ENCODE peak calls at places on chromosomes 16 and 17, in five cellular contexts. W is neuronal stem cell, O is H1, R is HCT116, U is PC-3. Y is an unnamed sample.

GRCh38 chr17:54899721-54900456 is 763 bp upstream of the TOM1L1 start:
- DNase-seq in U (no peak), R (no peak), W (no peak), O (peak; percentile 58), Y (no peak)

GRCh38 chr16:88561485-88562369 is 8.5 kb upstream of the ZC3H18 start:
- DNase-seq in U (peak; percentile 48), R (peak; percentile 36), W (peak; percentile 56), O (peak; percentile 74), Y (peak; percentile 12)

GRCh38 chr17:4582101-4582501 is 2.2 kb upstream of the SMTNL2 start:
- DNase-seq in R (no peak), O (no peak), U (no peak), W (no peak), Y (no peak)

GRCh38 chr16:20385844-20386832 is 18.4 kb downstream of the PDILT start:
- DNase-seq in O (peak; percentile 89), R (peak; percentile 35), U (peak; percentile 66), W (peak; percentile 64), Y (no peak)

GRCh38 chr17:37050905-37051304 is 102.2 kb downstream of the AATF start:
- DNase-seq in O (no peak), R (no peak), U (peak; percentile 6), W (no peak), Y (peak; percentile 53)

GRCh38 chr17:7885357-7886226 is 3.0 kb upstream of the CHD3 start:
- DNase-seq in O (peak; percentile 66), W (peak; percentile 70), R (no peak), U (peak; percentile 29), Y (no peak)

GRCh38 chr16:83838151-83838550 is 30.4 kb downstream of the HSBP1 start:
- DNase-seq in W (no peak), R (no peak), U (no peak), O (no peak), Y (no peak)

GRCh38 chr16:11105038-11105903 is 150.7 kb downstream of the SOCS1 start:
- DNase-seq in O (no peak), U (peak; percentile 22), R (no peak), W (no peak), Y (peak; percentile 98)

GRCh38 chr16:66387817-66388332 is 21.4 kb downstream of the CDH5 start:
- DNase-seq in U (no peak), R (no peak), O (no peak), W (no peak), Y (no peak)

GRCh38 chr16:4694664-4695451 is 1.5 kb downstream of the NUDT16L1 start:
- DNase-seq in W (no peak), R (no peak), O (no peak), U (no peak), Y (no peak)

DNA sequence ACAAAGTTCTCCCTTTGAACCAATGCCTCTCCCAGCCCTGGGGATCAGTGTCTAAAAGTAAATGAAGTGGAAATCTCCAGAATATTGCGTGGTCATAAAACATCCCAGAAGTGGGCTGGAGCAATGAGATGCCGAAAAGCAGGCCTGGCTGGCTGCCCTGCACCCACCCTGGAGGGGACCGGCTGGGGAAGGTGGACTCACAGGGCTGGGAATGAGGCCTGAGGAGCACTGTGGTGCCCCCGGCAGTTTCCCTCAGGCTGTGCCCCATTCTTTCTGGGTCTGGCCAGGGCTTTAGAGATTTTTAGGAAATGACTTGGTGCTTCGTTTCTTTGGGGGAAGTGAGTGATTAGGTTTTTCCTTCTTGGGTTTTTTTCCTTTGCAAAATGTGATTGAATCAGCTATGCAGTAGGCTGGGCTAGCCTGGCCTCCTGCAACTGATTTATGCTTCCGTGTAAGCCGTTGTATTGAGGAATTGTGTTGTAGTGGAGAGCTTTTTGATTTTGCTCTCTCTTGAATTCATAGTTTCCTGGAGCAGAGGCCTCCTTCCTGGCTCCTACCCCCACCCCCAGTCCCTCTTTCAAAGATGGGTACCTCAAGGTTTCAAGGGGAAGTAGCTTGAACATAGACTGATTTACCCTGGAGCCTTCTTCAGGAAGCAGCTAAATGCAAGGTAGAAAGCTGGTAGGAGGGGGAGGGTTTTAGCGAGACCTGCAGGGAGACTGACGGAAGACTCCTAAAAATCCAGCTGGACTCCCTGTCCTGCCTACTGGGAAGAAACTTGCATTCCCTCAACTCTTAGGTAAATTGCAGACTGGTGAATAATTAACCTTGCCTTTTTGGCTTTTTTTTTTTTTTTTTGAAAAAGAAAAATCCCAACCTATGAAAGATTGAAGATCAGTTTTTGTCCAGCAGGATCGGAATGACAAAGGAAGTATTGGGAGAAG is 170.3 kb downstream of the RAB11FIP4 start:
- DNase-seq in O (no peak), R (no peak), W (no peak), U (peak; percentile 30), Y (peak; percentile 75)
- H3K27ac ChIP-seq in O (no peak overlapping the region), R (no peak overlapping the region), W (no peak overlapping the region), U (peak overlapping the region; percentile 88), Y (peak overlapping the region; percentile 92)

DNA sequence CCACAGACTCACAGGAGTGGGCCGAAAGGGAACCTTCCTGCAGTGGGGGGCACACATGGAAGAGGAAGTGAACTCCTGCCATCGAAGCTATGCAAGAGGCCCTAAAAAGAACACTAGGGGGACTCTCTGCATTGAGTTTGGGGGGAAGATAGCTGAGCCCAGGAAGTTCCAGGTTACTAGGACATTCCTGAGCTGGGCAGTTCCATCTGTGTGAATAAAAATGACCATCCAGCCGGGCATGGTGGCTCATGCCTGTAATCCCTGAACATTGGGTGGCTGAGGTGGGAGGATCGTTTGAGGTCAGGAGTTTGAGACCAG is 211.8 kb downstream of the ZNF423 start:
- DNase-seq in U (no peak), R (no peak), O (no peak), W (no peak), Y (peak; percentile 35)
- H2AFZ ChIP-seq in U (no peak overlapping the region), R (no peak overlapping the region), O (no peak overlapping the region), W (no peak overlapping the region), Y (peak overlapping the region; percentile 76)

GRCh38 chr17:50074227-50074626 is 18.3 kb downstream of the ITGA3 start:
- DNase-seq in O (no peak), W (no peak), R (no peak), U (no peak), Y (no peak)

GRCh38 chr17:50072925-50073324 is 17.0 kb downstream of the ITGA3 start:
- DNase-seq in U (no peak), R (no peak), O (no peak), W (no peak), Y (peak; percentile 44)

GRCh38 chr17:50070908-50071680 is 15.2 kb downstream of the ITGA3 start:
- DNase-seq in U (no peak), O (no peak), R (no peak), W (no peak), Y (no peak)

GRCh38 chr17:50071692-50072091 is 15.8 kb downstream of the ITGA3 start:
- DNase-seq in W (no peak), U (no peak), R (no peak), O (no peak), Y (no peak)

GRCh38 chr17:50072130-50072529 is 16.2 kb downstream of the ITGA3 start:
- DNase-seq in R (no peak), U (no peak), W (no peak), O (no peak), Y (no peak)
- H3K36me3 ChIP-seq in R (peaks cover 81% of the 10 kb centered on the region), U (peaks cover 92% of the 10 kb centered on the region), W (no peaks in the 10 kb centered on the region), O (peaks cover 2% of the 10 kb centered on the region), Y (peaks cover 63% of the 10 kb centered on the region)

GRCh38 chr16:80121522-80121909 is 419.3 kb upstream of the DYNLRB2 start:
- DNase-seq in U (no peak), W (no peak), R (no peak), O (no peak), Y (no peak)
- H3K27ac ChIP-seq in U (no peak overlapping the region), W (no peak overlapping the region), R (no peak overlapping the region), O (no peak overlapping the region), Y (no peak overlapping the region)

GRCh38 chr17:74380959-74381808 is 13.9 kb downstream of the GPR142 start:
- DNase-seq in W (no peak), U (no peak), R (no peak), O (no peak), Y (no peak)

GRCh38 chr17:74383140-74383539 is 15.8 kb downstream of the GPR142 start:
- DNase-seq in R (no peak), U (no peak), O (no peak), W (no peak), Y (no peak)

GRCh38 chr17:74380086-74380958 is 13.0 kb downstream of the GPR142 start:
- DNase-seq in O (peak; percentile 56), R (peak; percentile 54), U (peak; percentile 89), W (no peak), Y (no peak)

GRCh38 chr17:74374786-74375185 is 7.5 kb downstream of the GPR142 start:
- DNase-seq in R (no peak), W (no peak), O (no peak), U (no peak), Y (no peak)

GRCh38 chr17:74379495-74380085 is 12.3 kb downstream of the GPR142 start:
- DNase-seq in O (peak; percentile 99), R (peak; percentile 69), W (peak; percentile 93), U (peak; percentile 92), Y (peak; percentile 31)
- H2AFZ ChIP-seq in O (peak overlapping the region; percentile 96), R (peak overlapping the region; percentile 88), W (peak overlapping the region; percentile 95), U (peak overlapping the region; percentile 73), Y (peak overlapping the region; percentile 63)

GRCh38 chr17:75662511-75662910 is 4.4 kb downstream of the RECQL5 start:
- DNase-seq in U (no peak), O (no peak), R (no peak), W (no peak), Y (no peak)
- H3K36me3 ChIP-seq in U (peaks cover 10% of the 10 kb centered on the region), O (peaks cover 20% of the 10 kb centered on the region), R (peaks cover 14% of the 10 kb centered on the region), W (peaks cover 59% of the 10 kb centered on the region), Y (peaks cover 8% of the 10 kb centered on the region)

DNA sequence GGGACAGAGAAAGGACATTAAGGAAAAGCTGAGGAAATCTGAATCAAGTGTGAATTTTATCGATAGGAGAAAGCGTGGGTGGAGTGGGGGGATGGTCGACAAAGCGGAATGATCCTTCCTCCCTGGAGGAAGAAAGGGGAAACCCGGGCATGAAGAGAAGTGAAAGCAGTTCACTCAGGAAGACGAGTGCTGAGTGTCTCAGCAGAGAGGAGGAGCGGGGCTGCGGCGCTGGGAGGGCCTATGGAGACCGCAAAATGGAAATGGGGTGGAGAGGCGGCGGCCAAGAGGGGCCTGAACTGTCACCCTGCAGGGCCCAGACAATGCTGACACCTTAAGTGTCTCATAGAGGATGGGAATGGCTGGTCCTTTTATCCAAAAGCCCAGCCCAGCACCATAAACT is 8.7 kb downstream of the ZDHHC7 start:
- DNase-seq in U (no peak), R (no peak), W (no peak), O (no peak), Y (no peak)
- H3K27ac ChIP-seq in U (no peak overlapping the region), R (no peak overlapping the region), W (no peak overlapping the region), O (no peak overlapping the region), Y (peak overlapping the region; percentile 97)

Y was measured in astrocyte.